ENCODE peak calls at places on chromosomes 12 and 14, in nine cellular contexts. W is kidney; O is PC-9; F is PC-3; Z is CD8-positive, alpha-beta T cell; M is thoracic aorta; Q is fibroblast of lung; J is spleen; E is A549. Y is an unnamed sample. For H3K4me1, the result is how much of the 10 kb centered on the place peaks cover.

GRCh38 chr12:58310828-58311273 is 369.5 kb downstream of the ATP23 start:
- DNase-seq in M (no peak), O (peak), W (no peak), Q (peak), J (no peak), Z (no peak), F (peak), E (peak), Y (peak)

GRCh38 chr12:120015313-120015712 is 26.3 kb downstream of the BICDL1 start:
- DNase-seq in M (no peak), W (no peak), E (no peak), Z (no peak), Q (no peak), J (no peak), O (no peak), F (no peak), Y (no peak)

GRCh38 chr14:93056840-93057585 is 58.7 kb downstream of the ITPK1 start:
- DNase-seq in F (no peak), O (no peak), E (peak), Z (no peak), J (no peak), Q (no peak), W (no peak), M (no peak), Y (peak)

GRCh38 chr14:61048640-61049039 is 67.6 kb downstream of the SLC38A6 start:
- DNase-seq in W (no peak), M (no peak), J (no peak), E (no peak), Q (no peak), Z (no peak), F (no peak), O (no peak), Y (no peak)

GRCh38 chr14:88195676-88196075 is 127.4 kb downstream of the KCNK10 start:
- DNase-seq in F (no peak), Z (no peak), E (no peak), O (no peak), M (no peak), Q (no peak), J (no peak), W (no peak), Y (no peak)

GRCh38 chr12:11649413-11650278 is at the start of gene ETV6:
- DNase-seq in M (peak), J (peak), Z (peak), E (peak), F (peak), O (peak), W (peak), Q (peak), Y (peak)

GRCh38 chr14:92516966-92517350 is 3.4 kb downstream of the RIN3 start:
- DNase-seq in Z (no peak), J (peak), M (no peak), O (no peak), E (no peak), W (no peak), F (no peak), Q (no peak), Y (no peak)

GRCh38 chr14:72476657-72477499 is 417.0 kb downstream of the DPF3 start:
- DNase-seq in W (no peak), J (no peak), Z (peak), Q (peak), O (no peak), E (peak), M (no peak), F (no peak), Y (peak)

GRCh38 chr12:56385873-56386272 is 23.2 kb upstream of the APOF start:
- DNase-seq in J (no peak), F (peak), W (no peak), M (no peak), Z (no peak), O (peak), E (no peak), Q (no peak), Y (no peak)

GRCh38 chr14:63893701-63894458 is 41.1 kb downstream of the SYNE2 start:
- DNase-seq in F (no peak), J (no peak), Q (peak), E (peak), Z (no peak), O (no peak), M (peak), W (peak), Y (peak)

GRCh38 chr14:37617864-37618365 is 22.5 kb downstream of the TTC6 start:
- DNase-seq in J (no peak), O (no peak), Q (no peak), E (no peak), Z (no peak), M (no peak), W (no peak), F (no peak), Y (no peak)

GRCh38 chr12:12645485-12645884 is 33.8 kb downstream of the CREBL2 start:
- DNase-seq in E (peak), Q (peak), O (no peak), Z (no peak), F (peak), J (no peak), W (no peak), M (no peak), Y (peak)

GRCh38 chr12:6182279-6182898 is 17.8 kb upstream of the CD9 start:
- DNase-seq in O (no peak), E (no peak), W (peak), F (peak), J (peak), Z (no peak), Q (peak), M (no peak), Y (peak)

GRCh38 chr12:56571131-56571530 is 49.5 kb downstream of the RBMS2 start:
- DNase-seq in F (no peak), O (no peak), E (no peak), M (no peak), J (no peak), W (no peak), Z (no peak), Q (no peak), Y (no peak)

GRCh38 chr14:64234877-64235651 is 59.1 kb downstream of the ESR2 start:
- DNase-seq in W (peak), E (no peak), M (no peak), J (no peak), F (peak), Z (no peak), Q (peak), O (peak), Y (no peak)

GRCh38 chr12:27592548-27592947 is 68.5 kb downstream of the PPFIBP1 start:
- DNase-seq in O (no peak), E (peak), J (no peak), Q (peak), F (peak), M (peak), W (no peak), Z (no peak), Y (no peak)

DNA sequence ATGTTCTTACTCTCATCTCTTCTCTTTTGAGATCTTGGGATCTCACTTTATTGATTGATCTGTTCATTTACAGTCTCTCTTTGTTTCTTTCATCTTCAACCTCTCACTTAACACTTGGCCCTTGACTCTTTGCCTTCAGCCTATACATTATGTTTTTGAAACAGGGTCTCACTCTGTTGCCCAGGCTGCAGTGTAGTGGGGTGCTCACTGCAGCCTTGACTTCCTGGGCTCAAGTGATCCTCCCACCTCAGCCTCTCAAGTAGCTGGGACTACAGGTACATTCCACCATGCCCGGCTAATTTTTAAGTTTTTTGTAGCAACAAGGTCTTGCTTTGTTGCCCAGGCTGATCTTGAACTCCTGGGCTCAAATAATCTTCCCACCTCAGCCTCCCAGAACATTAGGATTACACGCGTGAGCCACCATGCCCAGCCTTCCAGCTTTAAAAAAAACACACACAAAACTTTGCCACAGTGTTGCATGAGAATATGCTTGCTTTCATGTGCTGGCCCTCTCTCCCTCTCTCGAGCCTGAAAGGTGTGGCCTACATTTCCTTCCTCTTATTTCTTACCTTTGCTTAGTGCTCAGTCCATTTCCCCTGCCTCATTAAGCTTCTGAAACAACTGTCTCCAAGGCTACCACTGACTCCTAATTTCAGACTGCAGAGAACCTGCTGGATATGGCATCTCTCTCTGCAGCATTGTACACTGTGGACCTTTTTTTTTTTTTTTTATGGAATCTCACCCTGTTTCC is 9.9 kb downstream of the DIP2B start:
- DNase-seq in O (no peak), E (no peak), Q (no peak), F (no peak), M (no peak), W (no peak), Z (no peak), J (no peak), Y (no peak)
- H3K4me1 ChIP-seq in O (under half), E (under half), Q (under half), F (under half), M (under half), W (under half), Z (half or more), J (half or more), Y (under half)

GRCh38 chr12:122935318-122935717 is 30.9 kb downstream of the ABCB9 start:
- DNase-seq in M (no peak), W (no peak), Z (no peak), E (no peak), F (no peak), J (no peak), O (no peak), Q (no peak), Y (no peak)
- H3K4me1 ChIP-seq in M (under half), W (under half), Z (under half), E (under half), F (under half), J (under half), O (under half), Q (under half), Y (under half)

DNA sequence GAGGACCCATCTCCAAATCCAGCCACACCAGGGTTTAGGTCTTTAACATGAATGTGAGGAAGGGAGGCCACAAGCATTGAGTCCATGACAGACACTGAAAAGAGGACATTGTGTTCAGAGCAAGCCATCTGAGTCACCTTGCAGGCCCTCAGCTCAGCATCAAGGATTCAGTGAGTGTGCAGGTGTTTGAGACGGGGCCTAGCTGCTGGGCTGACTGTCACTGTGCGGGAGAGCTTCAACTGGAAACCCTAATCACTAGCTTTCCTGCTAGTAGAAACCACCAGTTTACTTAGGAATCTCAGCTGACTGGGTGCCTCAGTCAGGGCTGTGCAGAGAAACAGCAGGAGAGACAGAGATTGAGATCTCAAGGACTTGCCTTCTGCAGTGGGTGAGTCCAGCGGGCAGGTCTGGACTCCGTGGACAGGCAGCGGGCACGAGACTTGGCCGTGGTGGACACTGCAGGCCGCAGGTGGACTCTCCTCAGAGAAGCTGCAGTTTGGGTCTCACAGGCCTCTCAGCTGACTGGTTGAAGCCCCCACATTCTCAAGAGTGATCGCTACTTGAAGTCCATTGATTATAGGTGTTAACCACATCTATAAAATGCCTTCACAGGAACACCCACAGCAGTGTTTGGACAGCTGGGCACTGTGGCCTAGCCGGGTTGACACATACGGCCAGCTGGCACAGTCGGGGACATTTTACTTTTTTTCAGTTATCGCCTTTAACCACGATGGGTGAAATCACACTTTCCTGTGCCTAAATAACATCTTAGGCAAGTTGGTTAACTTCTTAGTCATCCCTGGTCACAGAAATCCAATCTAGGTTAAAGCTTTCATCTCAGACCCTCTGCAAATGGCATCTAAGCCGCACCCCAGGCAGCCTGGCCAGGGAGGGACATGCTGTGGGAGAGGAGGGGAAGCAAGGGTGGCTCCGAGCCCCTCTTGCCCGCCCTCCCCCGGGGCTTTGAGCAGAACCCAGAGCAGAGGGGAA is 85.9 kb upstream of the DYNC1H1 start:
- DNase-seq in Z (no peak), J (peak), M (no peak), W (no peak), F (no peak), Q (no peak), E (no peak), O (no peak), Y (no peak)
- H3K4me1 ChIP-seq in Z (under half), J (half or more), M (under half), W (under half), F (under half), Q (under half), E (under half), O (under half), Y (under half)

DNA sequence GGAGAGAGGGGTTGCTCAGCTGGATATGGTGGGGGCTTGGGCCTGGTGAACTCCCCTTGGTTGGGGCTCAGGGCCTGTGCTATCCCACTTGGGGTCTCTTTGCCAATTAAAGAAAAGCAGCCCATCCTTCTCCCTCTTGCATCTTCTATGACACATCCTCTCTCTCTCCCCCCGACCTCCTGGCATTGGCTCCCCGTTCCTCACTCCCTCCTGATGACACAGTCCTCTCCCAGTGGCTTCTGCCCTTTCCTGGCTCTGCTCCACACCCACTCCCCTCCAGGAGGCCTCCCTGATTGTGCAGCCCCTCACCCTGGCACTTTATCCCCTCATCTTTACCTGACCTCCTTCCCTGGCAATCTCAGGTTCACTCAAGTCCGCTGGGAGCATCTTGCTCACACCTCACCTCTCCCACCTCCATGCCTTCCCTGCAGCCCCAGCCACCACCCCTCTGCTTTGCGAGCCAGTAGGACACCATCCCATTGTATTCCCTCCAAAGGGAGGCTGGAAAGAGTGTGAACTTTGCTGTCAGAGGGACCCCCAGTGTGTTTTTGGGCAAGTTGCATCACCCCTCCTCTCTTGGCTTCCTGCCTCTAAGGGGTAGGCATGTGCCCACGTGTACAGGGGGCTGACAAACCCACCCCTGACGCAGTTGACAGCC is 10.7 kb downstream of the KRT80 start:
- DNase-seq in O (no peak), F (no peak), W (no peak), M (no peak), J (no peak), Q (no peak), Z (no peak), E (no peak), Y (no peak)
- H3K4me1 ChIP-seq in O (under half), F (under half), W (under half), M (under half), J (under half), Q (under half), Z (under half), E (under half), Y (under half)

DNA sequence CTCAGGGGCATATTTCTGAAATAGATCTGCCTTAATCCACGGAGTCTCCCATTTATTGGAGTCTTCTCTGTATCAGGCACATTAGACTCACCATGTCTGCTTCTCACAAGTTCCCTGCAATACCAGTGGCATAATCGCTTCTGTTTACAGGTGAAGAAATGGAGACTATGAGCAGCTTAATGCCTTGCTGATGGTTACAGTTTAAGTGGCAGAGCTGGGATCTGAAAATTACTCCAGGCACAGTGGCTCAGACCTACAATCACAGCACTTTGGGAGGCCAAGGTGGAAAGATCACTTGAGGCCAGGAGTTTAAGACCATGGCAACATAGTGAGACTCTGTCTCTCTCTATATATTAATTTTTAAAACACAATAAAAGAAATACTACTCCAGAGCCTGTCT is 7.3 kb upstream of the RIC8B start:
- DNase-seq in E (no peak), M (no peak), O (no peak), J (no peak), F (no peak), Q (no peak), W (no peak), Z (no peak), Y (no peak)
- H3K4me1 ChIP-seq in E (half or more), M (half or more), O (under half), J (under half), F (under half), Q (under half), W (under half), Z (under half), Y (under half)

DNA sequence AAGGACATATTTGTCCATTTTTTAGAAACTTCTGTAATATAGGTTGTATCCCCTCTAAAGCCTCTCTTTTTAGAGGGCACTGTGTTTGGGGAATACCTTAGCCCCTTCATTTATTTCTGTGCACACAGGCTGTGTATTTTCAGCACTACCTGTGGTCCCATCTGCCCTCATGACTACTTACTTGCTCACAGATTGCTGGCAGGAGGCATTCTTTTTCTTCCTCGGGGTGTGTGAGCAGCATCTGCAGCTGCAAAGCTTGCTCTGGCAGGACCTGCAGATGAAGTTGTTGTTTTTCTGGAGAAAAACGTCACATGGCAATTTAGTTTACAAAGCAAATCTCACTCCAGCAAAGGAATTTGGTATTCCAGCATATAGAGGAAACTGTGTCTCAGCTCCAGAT is 24.3 kb downstream of the ANG start:
- DNase-seq in M (no peak), W (no peak), Z (no peak), Q (no peak), E (no peak), J (no peak), O (no peak), F (peak), Y (no peak)
- H3K4me1 ChIP-seq in M (under half), W (under half), Z (under half), Q (under half), E (under half), J (under half), O (under half), F (under half), Y (under half)

GRCh38 chr14:75046275-75046674 is 5.0 kb downstream of the MLH3 start:
- DNase-seq in M (no peak), Z (no peak), F (no peak), J (no peak), E (no peak), Q (no peak), W (no peak), O (peak), Y (no peak)
- H3K4me1 ChIP-seq in M (under half), Z (under half), F (under half), J (under half), E (under half), Q (under half), W (under half), O (under half), Y (half or more)

GRCh38 chr12:47750229-47750798 is 8.4 kb downstream of the RAPGEF3 start:
- DNase-seq in W (peak), Q (no peak), F (no peak), J (no peak), Z (no peak), M (no peak), E (no peak), O (no peak), Y (no peak)
- H3K4me1 ChIP-seq in W (under half), Q (under half), F (under half), J (half or more), Z (under half), M (under half), E (under half), O (half or more), Y (under half)